ENCODE peak calls at places on chromosomes 3 and 15, in eight cellular contexts. J, Y, G, F, A, W, B and N are unnamed samples.

GRCh38 chr15:29819979-29820801 is 2.1 kb downstream of the TJP1 start:
- DNase-seq in G (no peak), J (no peak), F (no peak), B (no peak), A (no peak), W (no peak), Y (no peak), N (no peak)

GRCh38 chr3:39668420-39668819 is 141.0 kb upstream of the MYRIP start:
- DNase-seq in J (no peak), B (no peak), A (peak), F (no peak), Y (peak), W (peak), G (peak), N (peak)

GRCh38 chr15:39028069-39028468 is 463.5 kb upstream of the RASGRP1 start:
- DNase-seq in Y (no peak), J (peak), B (no peak), F (no peak), G (peak), W (no peak), A (peak), N (peak)

GRCh38 chr3:194667363-194667762 is 4.6 kb downstream of the LSG1 start:
- DNase-seq in Y (no peak), B (no peak), A (no peak), G (no peak), W (no peak), F (no peak), J (no peak), N (no peak)

GRCh38 chr3:152176241-152176640 is 92.5 kb upstream of the MBNL1 start:
- DNase-seq in F (no peak), W (no peak), Y (no peak), J (no peak), G (peak), A (peak), B (no peak), N (peak)

GRCh38 chr3:147298511-147298982 is 107.8 kb downstream of the ZIC4 start:
- DNase-seq in B (no peak), W (peak), J (no peak), A (peak), G (peak), Y (peak), F (no peak), N (peak)

GRCh38 chr3:51886447-51886846 is 11.0 kb upstream of the IQCF5 start:
- DNase-seq in G (no peak), Y (no peak), B (no peak), F (no peak), J (no peak), A (no peak), W (no peak), N (no peak)

GRCh38 chr3:57530071-57530608 is 14.0 kb downstream of the DNAH12 start:
- DNase-seq in F (no peak), J (no peak), B (no peak), Y (no peak), A (peak), G (peak), W (no peak), N (peak)

GRCh38 chr15:101320501-101321052 is 25.5 kb upstream of the SNRPA1 start:
- DNase-seq in B (no peak), A (peak), F (peak), G (peak), J (peak), Y (peak), W (peak), N (no peak)

DNA sequence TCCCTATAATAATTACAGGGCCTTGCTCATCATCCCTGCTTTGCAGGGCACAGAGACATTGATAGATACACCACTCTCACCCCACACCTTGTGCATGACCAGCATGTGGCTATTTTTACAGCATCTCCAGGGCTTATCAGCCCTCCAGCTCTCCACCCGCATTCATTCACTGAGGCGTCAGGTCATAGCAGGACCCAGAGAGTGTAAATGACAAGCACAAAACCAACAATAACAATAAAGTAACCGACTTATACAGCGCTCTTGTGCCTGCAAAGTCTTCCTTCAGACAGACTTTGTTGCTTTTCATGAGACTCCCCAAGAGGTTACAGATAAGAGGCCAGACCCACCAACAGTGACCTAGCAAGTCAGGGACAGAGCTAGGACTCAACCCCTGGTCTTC is 80.7 kb downstream of the TLE3 start:
- DNase-seq in J (no peak), A (no peak), G (no peak), Y (no peak), B (no peak), W (no peak), F (no peak), N (no peak)
- H3K4me3 ChIP-seq in J (no peak), A (no peak), G (no peak), Y (no peak), B (no peak), W (no peak), F (no peak), N (no peak)

DNA sequence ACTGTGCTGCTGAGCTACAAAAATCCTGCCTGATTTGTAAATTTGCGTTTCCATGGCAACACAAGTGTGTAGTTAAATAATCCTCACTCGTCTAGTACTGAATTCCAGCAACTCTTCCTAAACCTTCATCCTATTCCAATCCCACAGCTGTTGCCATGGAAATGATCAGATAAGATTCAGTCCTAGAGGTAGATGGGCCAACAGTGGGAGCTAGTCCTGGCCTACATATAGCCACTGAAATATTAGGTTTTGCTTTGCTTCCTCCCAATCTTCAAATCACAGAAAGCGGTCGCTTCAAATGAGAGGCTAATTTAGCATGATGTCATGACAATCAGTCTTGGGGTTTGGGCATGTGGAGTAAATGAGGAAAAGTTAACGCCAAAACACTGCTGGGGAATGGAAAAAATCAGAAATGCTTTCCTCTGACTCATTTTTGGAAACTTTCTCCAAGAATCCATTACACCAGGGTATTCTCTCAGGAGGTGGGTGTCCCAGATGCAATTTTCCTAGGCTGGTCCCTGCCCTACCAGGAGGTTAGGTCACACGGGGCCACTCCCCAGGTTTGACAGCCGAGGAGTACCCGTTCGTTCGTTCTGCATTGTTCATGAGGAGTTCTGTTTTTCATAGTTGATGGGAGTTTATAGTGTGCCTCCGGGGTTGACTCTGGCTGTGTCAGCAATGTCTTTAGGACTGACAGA is 159.2 kb upstream of the SLCO3A1 start:
- DNase-seq in J (peak), B (no peak), G (peak), W (peak), F (no peak), A (no peak), Y (peak), N (peak)
- H3K4me3 ChIP-seq in J (peak), B (peak), G (peak), W (no peak), F (peak), A (no peak), Y (peak), N (peak)

GRCh38 chr3:46353090-46353489 is 821 bp upstream of the CCR2 start:
- DNase-seq in Y (no peak), G (no peak), A (no peak), B (no peak), F (no peak), J (no peak), W (no peak), N (no peak)

GRCh38 chr3:46356909-46357308 is 3.0 kb downstream of the CCR2 start:
- DNase-seq in Y (no peak), B (no peak), G (no peak), J (no peak), W (no peak), F (no peak), A (no peak), N (no peak)

GRCh38 chr3:46354984-46355383 is 1.1 kb downstream of the CCR2 start:
- DNase-seq in B (no peak), A (no peak), F (no peak), J (no peak), Y (no peak), W (no peak), G (no peak), N (no peak)

GRCh38 chr3:46353639-46354410 is at the start of gene CCR2:
- DNase-seq in W (no peak), Y (no peak), F (no peak), G (no peak), B (no peak), J (no peak), A (no peak), N (no peak)

DNA sequence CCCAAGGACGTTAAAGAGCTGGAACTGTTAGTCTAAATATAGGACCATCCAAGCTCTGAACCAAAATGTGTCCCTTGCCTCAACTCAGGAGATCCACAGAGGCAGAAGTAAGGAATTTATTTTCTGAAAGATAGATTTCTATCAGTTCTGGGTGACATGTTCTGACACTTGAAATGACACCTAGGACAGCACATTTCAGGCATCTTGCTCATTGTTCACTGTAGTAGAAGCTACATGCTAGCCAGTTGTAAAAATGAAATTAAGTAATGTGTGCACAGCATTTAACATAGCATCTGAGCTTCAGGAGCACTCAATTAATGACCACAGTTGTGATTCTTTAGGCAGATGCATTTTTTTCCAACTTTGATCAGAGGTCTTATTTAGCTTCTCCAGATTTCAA is 567 bp downstream of the CCR2 start:
- DNase-seq in W (no peak), F (no peak), J (no peak), Y (no peak), A (no peak), G (no peak), B (no peak), N (no peak)
- H3K4me3 ChIP-seq in W (no peak), F (no peak), J (no peak), Y (no peak), A (no peak), G (no peak), B (peak), N (no peak)

GRCh38 chr3:34070831-34071230 is 272.4 kb downstream of the PDCD6IP start:
- DNase-seq in J (no peak), Y (no peak), F (no peak), W (no peak), A (no peak), B (no peak), G (no peak), N (no peak)
- H3K4me3 ChIP-seq in J (no peak), Y (no peak), F (no peak), W (no peak), A (no peak), B (no peak), G (no peak), N (no peak)

DNA sequence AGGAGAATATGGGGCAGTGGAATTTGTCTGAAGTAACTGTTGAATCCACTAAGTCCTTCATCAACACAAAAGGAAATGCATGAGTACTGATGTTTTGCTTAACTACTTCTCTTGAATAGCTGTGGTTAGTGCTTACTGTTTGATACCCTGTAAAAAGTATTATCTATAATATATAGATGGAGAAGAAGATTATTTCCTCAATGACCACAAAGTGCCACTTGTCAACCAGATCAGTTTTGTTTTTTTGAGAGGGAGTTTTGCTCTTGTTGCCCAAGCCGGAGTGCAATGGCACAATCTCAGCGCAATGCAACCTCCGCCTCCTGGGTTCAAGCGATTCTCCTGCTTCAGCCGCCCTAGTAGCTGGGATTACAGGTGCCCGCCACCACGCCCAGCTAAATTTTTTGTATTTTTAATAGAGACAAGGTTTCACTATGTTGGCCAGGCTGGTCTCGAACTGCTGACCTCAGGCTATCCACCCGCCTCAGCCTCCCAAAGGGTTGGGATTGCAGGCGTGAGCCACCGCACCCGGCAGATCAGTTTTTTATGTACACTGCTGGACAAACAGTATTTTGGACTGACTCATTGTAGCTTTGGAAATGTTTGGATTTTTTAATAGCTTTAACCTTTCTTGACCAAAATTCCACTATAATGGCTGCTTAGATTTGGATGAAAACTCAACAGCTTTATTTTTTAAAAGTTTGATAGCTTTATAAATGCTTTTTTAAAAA is 1.5 kb upstream of the RPLP1 start:
- DNase-seq in G (no peak), F (no peak), A (no peak), J (no peak), W (no peak), B (no peak), Y (no peak), N (no peak)
- H3K4me3 ChIP-seq in G (no peak), F (no peak), A (peak), J (no peak), W (peak), B (no peak), Y (no peak), N (no peak)

GRCh38 chr3:36903119-36903882 is 41.6 kb downstream of the TRANK1 start:
- DNase-seq in G (no peak), W (peak), J (no peak), Y (no peak), A (no peak), F (no peak), B (no peak), N (no peak)
- H3K4me3 ChIP-seq in G (no peak), W (no peak), J (no peak), Y (no peak), A (no peak), F (no peak), B (no peak), N (no peak)

DNA sequence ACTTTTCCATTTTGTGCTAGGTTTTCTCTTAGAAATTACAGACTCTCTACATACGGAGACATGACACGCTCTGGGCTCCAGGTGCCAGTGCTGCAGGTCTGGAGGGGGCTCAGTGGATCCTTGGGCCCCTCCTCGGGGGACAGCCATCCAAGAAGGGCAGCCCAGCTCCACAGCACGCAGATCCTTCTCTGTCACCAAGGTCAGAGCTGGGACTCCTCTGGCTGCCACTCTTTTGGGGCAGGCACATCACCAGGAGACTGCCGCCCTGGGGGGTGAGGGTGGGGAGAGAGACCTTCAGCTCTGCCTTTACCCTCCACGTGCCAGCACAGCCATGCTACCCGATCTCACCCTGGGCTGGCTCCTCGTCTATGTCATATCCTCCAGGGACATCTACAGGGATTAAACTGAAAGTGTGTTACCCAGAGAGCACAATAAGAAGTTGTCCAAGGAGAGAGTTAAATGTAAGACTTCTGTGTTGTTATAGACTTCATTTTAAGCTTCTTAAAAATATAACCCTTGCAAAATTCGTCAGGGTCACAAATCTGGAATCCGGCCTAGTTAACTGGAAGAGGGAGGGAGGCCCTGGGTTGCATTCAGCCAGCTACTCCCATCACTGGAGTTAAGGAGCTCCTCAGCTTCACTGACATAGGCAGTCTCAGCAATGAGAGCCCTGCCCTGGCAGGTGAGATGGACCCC is 65.5 kb downstream of the ATP10A start:
- DNase-seq in W (no peak), F (no peak), A (no peak), G (peak), Y (no peak), B (no peak), J (no peak), N (peak)
- H3K4me3 ChIP-seq in W (no peak), F (no peak), A (no peak), G (no peak), Y (no peak), B (no peak), J (no peak), N (no peak)